ENCODE peak calls at places on chromosomes 2 and 18, in seven cellular contexts. V is colonic mucosa; I is suprapubic skin; O is WERI-Rb-1; G is pancreas; F is heart right ventricle; P is CD8-positive, alpha-beta memory T cell. M is an unnamed sample.

GRCh38 chr2:194686569-194686968 is 970.5 kb upstream of the SLC39A10 start:
- DNase-seq in V (no peak), F (no peak), O (no peak), G (no peak), P (no peak), I (no peak), M (no peak)

GRCh38 chr2:25426326-25426725 is 84.6 kb upstream of the DNMT3A start:
- DNase-seq in O (no peak), G (no peak), I (no peak), P (no peak), V (no peak), F (no peak), M (no peak)

GRCh38 chr2:84846041-84846663 is 34.7 kb downstream of the TRABD2A start:
- DNase-seq in G (no peak), V (no peak), F (no peak), I (no peak), O (peak; percentile 67), P (peak; percentile 75), M (peak; percentile 47)

GRCh38 chr18:41905786-41906527 is 49.1 kb upstream of the PIK3C3 start:
- DNase-seq in G (no peak), O (peak; percentile 75), F (no peak), P (no peak), I (no peak), V (no peak), M (no peak)

GRCh38 chr2:144596074-144596871 is 76.4 kb upstream of the ZEB2 start:
- DNase-seq in O (no peak), I (no peak), P (no peak), V (no peak), G (no peak), F (no peak), M (peak; percentile 46)

GRCh38 chr18:53457068-53457467 is 767.4 kb downstream of the MBD2 start:
- DNase-seq in I (no peak), O (no peak), V (no peak), F (no peak), P (no peak), G (no peak), M (no peak)

GRCh38 chr2:72263781-72264060 is 116.1 kb upstream of the CYP26B1 start:
- DNase-seq in V (no peak), F (no peak), G (no peak), P (no peak), I (no peak), O (no peak), M (no peak)

GRCh38 chr2:54556659-54557121 is 100.6 kb downstream of the SPTBN1 start:
- DNase-seq in G (no peak), F (no peak), P (no peak), V (no peak), O (peak; percentile 37), I (no peak), M (no peak)

GRCh38 chr18:24019641-24020331 is 5.2 kb downstream of the TTC39C start:
- DNase-seq in O (no peak), V (no peak), G (no peak), P (peak; percentile 73), I (no peak), F (no peak), M (no peak)

GRCh38 chr2:10325278-10326145 is 22.8 kb downstream of the HPCAL1 start:
- DNase-seq in P (no peak), O (no peak), V (peak; percentile 56), G (no peak), F (no peak), I (no peak), M (peak; percentile 89)

GRCh38 chr18:55078289-55078916 is 119.1 kb upstream of the CCDC68 start:
- DNase-seq in O (no peak), P (no peak), F (no peak), G (no peak), I (no peak), V (no peak), M (no peak)

GRCh38 chr18:37440206-37440605 is 125.4 kb downstream of the CELF4 start:
- DNase-seq in G (no peak), V (no peak), O (no peak), P (no peak), F (peak; percentile 25), I (no peak), M (no peak)

GRCh38 chr2:24050041-24050655 is 607 bp downstream of the FKBP1B start:
- DNase-seq in P (no peak), O (no peak), V (peak; percentile 28), F (peak; percentile 36), G (peak; percentile 80), I (no peak), M (peak; percentile 81)

GRCh38 chr2:12202702-12203101 is 456.3 kb downstream of the LPIN1 start:
- DNase-seq in V (no peak), F (peak; percentile 11), I (no peak), O (no peak), G (no peak), P (no peak), M (no peak)

GRCh38 chr18:505483-506122 is 5.1 kb upstream of the COLEC12 start:
- DNase-seq in V (no peak), O (no peak), G (no peak), I (no peak), P (no peak), F (no peak), M (no peak)

GRCh38 chr2:153403937-153404336 is 74.6 kb downstream of the RPRM start:
- DNase-seq in G (no peak), P (no peak), O (no peak), I (no peak), V (no peak), F (no peak), M (no peak)

GRCh38 chr2:237210763-237211162 is 125.1 kb downstream of the COPS8 start:
- DNase-seq in F (peak; percentile 44), V (no peak), I (no peak), O (no peak), G (no peak), P (no peak), M (peak; percentile 78)

GRCh38 chr2:237210297-237210696 is 124.6 kb downstream of the COPS8 start:
- DNase-seq in O (no peak), I (no peak), V (no peak), P (no peak), G (no peak), F (no peak), M (no peak)

GRCh38 chr2:237209046-237209375 is 123.3 kb downstream of the COPS8 start:
- DNase-seq in O (no peak), V (no peak), F (no peak), G (no peak), P (no peak), I (no peak), M (no peak)

GRCh38 chr2:237208373-237209045 is 122.8 kb downstream of the COPS8 start:
- DNase-seq in V (no peak), F (no peak), G (no peak), O (no peak), P (no peak), I (no peak), M (no peak)

GRCh38 chr2:237209885-237210284 is 124.2 kb downstream of the COPS8 start:
- DNase-seq in F (no peak), O (no peak), I (no peak), V (no peak), G (no peak), P (no peak), M (no peak)
- H3K27ac ChIP-seq in F (no peak overlapping the region), O (no peak overlapping the region), I (peak overlapping the region; percentile 80), V (no peak overlapping the region), G (no peak overlapping the region), P (no peak overlapping the region), M (no peak overlapping the region)

GRCh38 chr2:127701193-127701650 is at the start of gene SFT2D3:
- DNase-seq in G (peak; percentile 97), F (peak; percentile 93), O (peak; percentile 94), P (peak; percentile 90), V (peak; percentile 94), I (peak; percentile 94), M (peak; percentile 97)
- H3K27ac ChIP-seq in G (peak within 1 kb of the TSS; percentile 95), F (peak within 1 kb of the TSS; percentile 95), O (peak within 1 kb of the TSS; percentile 96), P (peak within 1 kb of the TSS; percentile 82), V (peak within 1 kb of the TSS; percentile 92), I (peak within 1 kb of the TSS; percentile 99), M (peak within 1 kb of the TSS; percentile 92)

GRCh38 chr2:55567298-55567697 is 47.8 kb downstream of the CFAP36 start:
- DNase-seq in G (no peak), V (no peak), O (no peak), P (no peak), F (no peak), I (no peak), M (no peak)
- H3K27ac ChIP-seq in G (no peak overlapping the region), V (no peak overlapping the region), O (no peak overlapping the region), P (no peak overlapping the region), F (no peak overlapping the region), I (no peak overlapping the region), M (no peak overlapping the region)

GRCh38 chr2:101303688-101304087 is 4.8 kb downstream of the RNF149 start:
- DNase-seq in P (no peak), G (no peak), V (no peak), O (no peak), F (no peak), I (no peak), M (no peak)
- H3K27ac ChIP-seq in P (no peak overlapping the region), G (no peak overlapping the region), V (no peak overlapping the region), O (no peak overlapping the region), F (no peak overlapping the region), I (no peak overlapping the region), M (no peak overlapping the region)